ENCODE peak calls at places on chromosome 2, in four cellular contexts. S is adipocyte, A is uterus, V is GM23248. G is an unnamed sample.

GRCh38 chr2:197107291-197108269 is 181.1 kb upstream of the PGAP1 start:
- DNase-seq in V (peak; percentile 54), S (peak; percentile 66), A (peak; percentile 65), G (no peak)

GRCh38 chr2:168649105-168649504 is 153.3 kb upstream of the NOSTRIN start:
- DNase-seq in A (no peak), S (no peak), V (no peak), G (no peak)

GRCh38 chr2:119728421-119728820 is 31.3 kb upstream of the PTPN4 start:
- DNase-seq in S (no peak), V (no peak), A (no peak), G (no peak)

GRCh38 chr2:175175896-175176295 is 5.6 kb downstream of the ATP5MC3 start:
- DNase-seq in V (peak; percentile 21), A (no peak), S (peak; percentile 8), G (no peak)

GRCh38 chr2:16166327-16166981 is 226.1 kb downstream of the MYCN start:
- DNase-seq in A (no peak), V (no peak), S (no peak), G (peak; percentile 68)

GRCh38 chr2:31674446-31674845 is 93.7 kb upstream of the SRD5A2 start:
- DNase-seq in A (no peak), S (no peak), V (no peak), G (no peak)

GRCh38 chr2:145771526-145771925 is 1251.6 kb upstream of the ZEB2 start:
- DNase-seq in A (no peak), S (no peak), V (no peak), G (no peak)

GRCh38 chr2:234134496-234134895 is 84.0 kb downstream of the SPP2 start:
- DNase-seq in S (no peak), A (no peak), V (no peak), G (no peak)

GRCh38 chr2:163182764-163183354 is 344.3 kb upstream of the KCNH7 start:
- DNase-seq in A (no peak), S (peak; percentile 62), V (peak; percentile 43), G (peak; percentile 35)

GRCh38 chr2:233817305-233817980 is 36.9 kb downstream of the HJURP start:
- DNase-seq in V (peak; percentile 35), A (no peak), S (peak; percentile 24), G (peak; percentile 2)

GRCh38 chr2:97741686-97742085 is 28.3 kb downstream of the ZAP70 start:
- DNase-seq in A (no peak), S (no peak), V (no peak), G (no peak)

GRCh38 chr2:172403402-172403801 is 24.0 kb upstream of the ITGA6 start:
- DNase-seq in V (no peak), A (no peak), S (no peak), G (no peak)

GRCh38 chr2:88212251-88212790 is 42.2 kb downstream of the THNSL2 start:
- DNase-seq in V (peak; percentile 46), S (peak; percentile 40), A (no peak), G (peak; percentile 25)

GRCh38 chr2:119482481-119483394 is 41.5 kb downstream of the SCTR start:
- DNase-seq in V (peak; percentile 10), A (no peak), S (no peak), G (no peak)

GRCh38 chr2:197908191-197908590 is 103.8 kb downstream of the PLCL1 start:
- DNase-seq in V (no peak), S (no peak), A (no peak), G (no peak)

GRCh38 chr2:220641137-220641536 is 931.0 kb downstream of the EPHA4 start:
- DNase-seq in A (no peak), V (no peak), S (no peak), G (no peak)

GRCh38 chr2:218853766-218854165 is 5.8 kb upstream of the WNT6 start:
- DNase-seq in S (peak; percentile 33), V (peak; percentile 57), A (no peak), G (no peak)

GRCh38 chr2:233100192-233100998 is 40.3 kb downstream of the INPP5D start:
- DNase-seq in V (no peak), S (no peak), A (no peak), G (no peak)

GRCh38 chr2:25620711-25621110 is 52.7 kb downstream of the DTNB start:
- DNase-seq in S (no peak), A (no peak), V (no peak), G (no peak)

GRCh38 chr2:12177995-12178760 is 431.7 kb downstream of the LPIN1 start:
- DNase-seq in V (no peak), S (no peak), A (no peak), G (no peak)

GRCh38 chr2:23599691-23600090 is 214.7 kb downstream of the KLHL29 start:
- DNase-seq in V (no peak), S (no peak), A (no peak), G (peak; percentile 38)

GRCh38 chr2:178234648-178235047 is 40.3 kb downstream of the OSBPL6 start:
- DNase-seq in S (peak; percentile 41), V (peak; percentile 72), A (no peak), G (no peak)

GRCh38 chr2:17543131-17543660 is 2.7 kb downstream of the VSNL1 start:
- DNase-seq in A (no peak), V (no peak), S (no peak), G (no peak)

GRCh38 chr2:17547237-17547636 is 6.7 kb downstream of the VSNL1 start:
- DNase-seq in S (no peak), A (no peak), V (no peak), G (no peak)

GRCh38 chr2:17543848-17544645 is 3.6 kb downstream of the VSNL1 start:
- DNase-seq in S (peak; percentile 52), V (peak; percentile 67), A (no peak), G (no peak)

GRCh38 chr2:17547737-17548136 is 7.2 kb downstream of the VSNL1 start:
- DNase-seq in S (no peak), A (no peak), V (no peak), G (no peak)

GRCh38 chr2:17545680-17546613 is 5.5 kb downstream of the VSNL1 start:
- DNase-seq in S (no peak), A (no peak), V (no peak), G (no peak)
- H3K4me3 ChIP-seq in S (no peak overlapping the region), A (no peak overlapping the region), V (no peak overlapping the region), G (no peak overlapping the region)

GRCh38 chr2:100856732-100857131 is 36.8 kb downstream of the NPAS2 start:
- DNase-seq in S (no peak), A (no peak), V (no peak), G (no peak)
- H3K4me1 ChIP-seq in S (peaks cover 13% of the 10 kb centered on the region), A (no peaks in the 10 kb centered on the region), V (peaks cover 18% of the 10 kb centered on the region), G (no peaks in the 10 kb centered on the region)

DNA sequence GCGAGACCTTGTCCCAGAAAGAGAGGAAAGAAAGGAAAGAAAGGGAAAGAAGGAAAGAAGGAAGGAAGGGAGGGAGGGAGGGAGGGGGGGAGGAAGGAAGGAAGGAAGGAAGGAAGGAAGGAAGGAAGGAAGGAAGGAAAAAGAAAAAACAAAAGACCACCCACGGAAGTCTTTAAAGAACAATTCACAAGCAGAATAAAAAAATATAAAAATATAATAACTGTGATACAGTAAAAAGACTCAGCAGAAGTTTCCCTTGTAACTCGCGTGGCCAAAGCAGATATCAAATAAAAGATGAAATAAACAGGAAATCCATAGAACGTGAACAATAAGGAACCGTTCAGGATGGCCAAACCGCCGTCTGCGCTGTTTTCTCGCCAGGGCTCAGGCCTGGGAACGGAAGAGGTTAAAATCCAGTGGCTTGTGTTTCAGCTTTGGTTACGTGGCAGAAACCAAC is 1.2 kb upstream of the SLC1A4 start:
- DNase-seq in S (no peak), V (peak; percentile 96), A (no peak), G (no peak)
- H3K27me3 ChIP-seq in S (no peaks in the 10 kb centered on the region), V (no peaks in the 10 kb centered on the region), A (no peaks in the 10 kb centered on the region), G (no peaks in the 10 kb centered on the region)

DNA sequence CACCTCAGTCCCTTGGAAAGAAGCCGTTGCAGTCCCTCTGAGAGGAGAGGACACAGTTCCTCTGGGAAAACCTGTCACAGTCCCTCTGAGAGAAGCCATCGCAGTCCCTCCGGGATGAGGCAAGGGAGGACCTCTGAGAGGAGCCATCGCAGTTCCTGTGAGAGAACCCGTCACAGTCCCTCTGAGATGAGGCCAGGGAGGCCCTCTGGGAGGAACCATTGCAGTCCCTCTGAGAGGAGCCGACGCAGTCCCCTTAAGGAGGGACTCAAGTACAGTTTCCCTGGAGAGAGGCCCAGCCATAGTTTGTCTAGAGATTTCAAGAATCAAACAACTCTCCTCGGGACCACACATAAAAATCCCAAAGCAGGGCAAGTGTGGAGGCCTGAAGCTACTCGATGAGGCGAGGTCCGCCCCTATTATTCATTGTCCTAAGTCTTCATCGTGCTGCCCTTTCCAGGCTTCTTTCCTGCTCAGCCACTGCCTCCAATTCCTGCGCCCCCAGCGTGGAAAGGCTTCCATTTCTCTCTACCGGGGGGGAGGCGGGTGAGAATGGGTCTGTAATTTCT is 630 bp upstream of the ZNF512 start:
- DNase-seq in A (peak; percentile 15), V (peak; percentile 5), S (no peak), G (no peak)
- H3K4me3 ChIP-seq in A (peak overlapping the region; percentile 68), V (peak overlapping the region; percentile 99), S (peak overlapping the region; percentile 88), G (peak overlapping the region; percentile 65)

GRCh38 chr2:54584598-54584997 is 128.5 kb downstream of the SPTBN1 start:
- DNase-seq in V (no peak), S (no peak), A (no peak), G (no peak)
- H3K4me1 ChIP-seq in V (peaks cover 14% of the 10 kb centered on the region), S (peaks cover 28% of the 10 kb centered on the region), A (no peaks in the 10 kb centered on the region), G (peaks cover 15% of the 10 kb centered on the region)